ENCODE peak calls at places on chromosomes 2 and 18, in four cellular contexts. R is stimulated activated CD4-positive, alpha-beta T cell treated with anti-CD3 and anti-CD28 coated beads, Interleukin-1b, Interleukin-23, amount 100 ng/mL, for 48 hours; S is Peyer's patch; E is nephron progenitor cell. G is an unnamed sample.
A peak's percentile ranks its signal among the peaks of the same experiment; 100 is the strongest.

GRCh38 chr2:8684885-8685696 is 3.2 kb downstream of the ID2 start:
- DNase-seq in R (peak; percentile 71), S (peak; percentile 85), E (peak; percentile 73), G (peak; percentile 87)

GRCh38 chr2:177059313-177059712 is 153.3 kb upstream of the HNRNPA3 start:
- DNase-seq in R (no peak), S (no peak), E (no peak), G (no peak)

GRCh38 chr2:71787476-71788185 is 334.3 kb downstream of the DYSF start:
- DNase-seq in R (no peak), S (no peak), E (no peak), G (no peak)

GRCh38 chr2:170966648-170967396 is 37.8 kb downstream of the GORASP2 start:
- DNase-seq in R (no peak), S (no peak), E (peak; percentile 21), G (no peak)

GRCh38 chr18:13261658-13262357 is 43.2 kb downstream of the LDLRAD4 start:
- DNase-seq in R (no peak), S (peak; percentile 46), E (no peak), G (no peak)

GRCh38 chr18:61322265-61322873 is 10.9 kb upstream of the CDH20 start:
- DNase-seq in R (peak; percentile 37), S (peak; percentile 82), E (peak; percentile 86), G (peak; percentile 75)

GRCh38 chr2:176156959-176157498 is at the start of gene HOXD3:
- DNase-seq in R (no peak), S (peak; percentile 27), E (no peak), G (no peak)

GRCh38 chr2:37499113-37499512 is 154.7 kb downstream of the QPCT start:
- DNase-seq in R (no peak), S (no peak), E (no peak), G (no peak)

GRCh38 chr2:28665041-28665704 is 86.5 kb upstream of the PPP1CB start:
- DNase-seq in R (no peak), S (peak; percentile 60), E (no peak), G (peak; percentile 80)

GRCh38 chr2:220946552-220946951 is 625.6 kb downstream of the EPHA4 start:
- DNase-seq in R (no peak), S (no peak), E (no peak), G (no peak)

GRCh38 chr2:145018502-145018901 is 498.6 kb upstream of the ZEB2 start:
- DNase-seq in R (no peak), S (no peak), E (no peak), G (no peak)

GRCh38 chr2:135688978-135689377 is 52.7 kb upstream of the UBXN4 start:
- DNase-seq in R (no peak), S (no peak), E (no peak), G (no peak)

GRCh38 chr2:128682266-128682665 is 363.6 kb upstream of the HS6ST1 start:
- DNase-seq in R (no peak), S (no peak), E (no peak), G (no peak)

GRCh38 chr18:73842795-73843394 is 304.7 kb downstream of the FBXO15 start:
- DNase-seq in R (peak; percentile 18), S (peak; percentile 67), E (peak; percentile 72), G (peak; percentile 14)

GRCh38 chr2:227472265-227473018 is 486 bp downstream of the AGFG1 start:
- DNase-seq in R (peak; percentile 44), S (peak; percentile 61), E (peak; percentile 72), G (peak; percentile 65)

GRCh38 chr2:149068996-149069888 is 30.7 kb downstream of the LYPD6B start:
- DNase-seq in R (no peak), S (no peak), E (no peak), G (no peak)

GRCh38 chr2:118431188-118431562 is 342.9 kb downstream of the INSIG2 start:
- DNase-seq in R (no peak), S (no peak), E (no peak), G (no peak)

GRCh38 chr2:46988733-46989481 is 73.3 kb upstream of the MCFD2 start:
- DNase-seq in R (no peak), S (no peak), E (peak; percentile 32), G (no peak)

GRCh38 chr2:17710547-17711248 is 42.9 kb downstream of the SMC6 start:
- DNase-seq in R (no peak), S (no peak), E (no peak), G (no peak)

GRCh38 chr2:58070765-58071164 is 24.2 kb downstream of the VRK2 start:
- DNase-seq in R (no peak), S (no peak), E (no peak), G (no peak)

GRCh38 chr2:70144443-70145167 is 46.2 kb downstream of the C2orf42 start:
- DNase-seq in R (no peak), S (no peak), E (no peak), G (no peak)

GRCh38 chr2:113976277-113976928 is 86.5 kb downstream of the ACTR3 start:
- DNase-seq in R (no peak), S (no peak), E (no peak), G (no peak)

GRCh38 chr2:21009662-21010225 is 34.1 kb downstream of the APOB start:
- DNase-seq in R (no peak), S (no peak), E (no peak), G (no peak)

GRCh38 chr2:240727439-240727838 is 35.8 kb downstream of the AQP12A start:
- DNase-seq in R (no peak), S (no peak), E (no peak), G (no peak)

GRCh38 chr2:100987974-100988373 is 14.1 kb upstream of the RPL31 start:
- DNase-seq in R (no peak), S (no peak), E (no peak), G (no peak)